ENCODE peak calls at places on chromosomes 5 and 9, in five cellular contexts. K, S, F, V and T are unnamed samples.

GRCh38 chr5:132260714-132261615 is 3.5 kb downstream of the PDLIM4 start:
- DNase-seq in V (peak; percentile 64), K (peak; percentile 61), F (no peak), S (no peak), T (no peak)

GRCh38 chr5:124007675-124008398 is 495.9 kb downstream of the CSNK1G3 start:
- DNase-seq in V (no peak), S (no peak), F (no peak), K (no peak), T (no peak)

GRCh38 chr5:120794121-120794520 is 330.0 kb downstream of the PRR16 start:
- DNase-seq in K (no peak), F (no peak), V (no peak), S (no peak), T (no peak)

GRCh38 chr9:15999422-16000339 is 446.8 kb downstream of the CCDC171 start:
- DNase-seq in V (no peak), K (no peak), F (no peak), S (peak; percentile 4), T (no peak)

GRCh38 chr9:86591472-86591871 is 237.3 kb upstream of the TUT7 start:
- DNase-seq in F (no peak), K (no peak), V (no peak), S (no peak), T (no peak)

GRCh38 chr5:83147593-83147992 is 70.2 kb downstream of the XRCC4 start:
- DNase-seq in S (no peak), K (no peak), V (no peak), F (no peak), T (no peak)

GRCh38 chr5:86999951-87000350 is 267.7 kb upstream of the RASA1 start:
- DNase-seq in S (no peak), K (no peak), F (no peak), V (no peak), T (no peak)

GRCh38 chr5:111447099-111447498 is 65.2 kb downstream of the STARD4 start:
- DNase-seq in F (no peak), V (no peak), K (no peak), S (no peak), T (no peak)

GRCh38 chr9:130847306-130848217 is 12.5 kb downstream of the ABL1 start:
- DNase-seq in S (peak; percentile 45), K (no peak), F (peak; percentile 43), V (no peak), T (no peak)

GRCh38 chr9:133950206-133950915 is 41.8 kb downstream of the VAV2 start:
- DNase-seq in K (no peak), F (no peak), S (no peak), V (no peak), T (no peak)

GRCh38 chr5:67255881-67256280 is 59.3 kb upstream of the CD180 start:
- DNase-seq in F (no peak), K (no peak), V (no peak), S (no peak), T (no peak)

GRCh38 chr5:113523168-113523567 is 9.7 kb downstream of the YTHDC2 start:
- DNase-seq in K (no peak), F (no peak), S (no peak), V (no peak), T (no peak)

GRCh38 chr9:132168347-132168746 is 6.5 kb downstream of the NTNG2 start:
- DNase-seq in K (no peak), F (no peak), S (peak; percentile 85), V (no peak), T (no peak)

GRCh38 chr9:131585375-131585774 is 40.1 kb downstream of the PRRT1B start:
- DNase-seq in V (no peak), S (no peak), F (no peak), K (no peak), T (no peak)

GRCh38 chr5:50749181-50749580 is 82.7 kb downstream of the PARP8 start:
- DNase-seq in K (no peak), S (no peak), F (no peak), V (no peak), T (no peak)

GRCh38 chr9:37575921-37576721 is at the start of gene FBXO10:
- DNase-seq in K (no peak), S (peak; percentile 91), V (no peak), F (no peak), T (peak; percentile 34)

GRCh38 chr5:73112359-73112758 is 8.0 kb upstream of the TMEM171 start:
- DNase-seq in K (no peak), V (no peak), S (no peak), F (no peak), T (no peak)

GRCh38 chr9:87816041-87816440 is 66.6 kb upstream of the SPATA31E1 start:
- DNase-seq in S (no peak), F (no peak), V (no peak), K (no peak), T (no peak)

GRCh38 chr5:175517824-175518450 is 39.6 kb downstream of the SFXN1 start:
- DNase-seq in F (no peak), V (peak; percentile 80), K (no peak), S (no peak), T (no peak)

GRCh38 chr5:159735749-159736660 is 180.3 kb upstream of the ADRA1B start:
- DNase-seq in K (no peak), V (no peak), F (no peak), S (no peak), T (no peak)

GRCh38 chr9:23117621-23118020 is 671.0 kb downstream of the DMRTA1 start:
- DNase-seq in S (no peak), K (no peak), F (no peak), V (no peak), T (no peak)

GRCh38 chr9:5850735-5851122 is 17.8 kb upstream of the ERMP1 start:
- DNase-seq in S (no peak), F (no peak), V (no peak), K (no peak), T (no peak)

GRCh38 chr5:112228672-112229071 is 190.4 kb downstream of the EPB41L4A start:
- DNase-seq in S (no peak), F (no peak), V (no peak), K (no peak), T (no peak)

GRCh38 chr9:129383005-129383414 is 204.9 kb upstream of the IER5L start:
- DNase-seq in K (no peak), V (no peak), F (no peak), S (peak; percentile 70), T (no peak)
- H2AFZ ChIP-seq in K (peak overlapping the region; percentile 87), V (no peak overlapping the region), F (no peak overlapping the region), S (no peak overlapping the region), T (no peak overlapping the region)

GRCh38 chr5:90871356-90871755 is 312.8 kb downstream of the ADGRV1 start:
- DNase-seq in K (no peak), S (no peak), F (no peak), V (no peak), T (no peak)

GRCh38 chr5:90874066-90874465 is 315.5 kb downstream of the ADGRV1 start:
- DNase-seq in V (no peak), F (no peak), K (no peak), S (no peak), T (no peak)

GRCh38 chr5:90876366-90876765 is 317.8 kb downstream of the ADGRV1 start:
- DNase-seq in S (no peak), K (no peak), F (peak; percentile 10), V (no peak), T (no peak)

GRCh38 chr5:90875456-90875855 is 316.9 kb downstream of the ADGRV1 start:
- DNase-seq in F (no peak), S (no peak), V (no peak), K (no peak), T (no peak)

DNA sequence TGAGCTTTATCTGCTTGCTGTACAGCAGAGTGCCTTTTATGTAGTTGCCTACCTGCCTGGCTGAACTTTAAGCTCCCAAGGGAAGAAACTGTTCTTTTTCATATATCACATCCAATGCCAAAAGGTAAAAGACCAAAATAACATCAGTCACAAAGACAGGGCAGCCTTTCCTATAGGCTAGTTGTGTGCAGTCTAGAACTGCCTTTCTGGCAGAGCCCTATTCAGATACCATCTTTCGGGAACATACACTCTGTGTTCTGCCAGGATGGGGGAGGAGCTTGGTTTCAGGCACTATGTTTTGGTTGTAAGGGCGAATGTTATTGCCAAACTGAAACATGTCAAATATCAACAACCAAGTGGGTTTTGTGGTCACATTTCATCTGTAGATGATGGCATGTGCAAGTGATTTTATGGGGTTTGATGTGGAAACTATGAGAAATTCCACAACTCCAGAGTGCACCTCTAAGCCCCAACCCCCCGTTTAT is 314.5 kb downstream of the ADGRV1 start:
- DNase-seq in K (no peak), F (no peak), V (no peak), S (no peak), T (no peak)
- TF ChIP-seq GABPA in K (no peak), F (no peak), V (no peak), S (no peak), T (no peak)

DNA sequence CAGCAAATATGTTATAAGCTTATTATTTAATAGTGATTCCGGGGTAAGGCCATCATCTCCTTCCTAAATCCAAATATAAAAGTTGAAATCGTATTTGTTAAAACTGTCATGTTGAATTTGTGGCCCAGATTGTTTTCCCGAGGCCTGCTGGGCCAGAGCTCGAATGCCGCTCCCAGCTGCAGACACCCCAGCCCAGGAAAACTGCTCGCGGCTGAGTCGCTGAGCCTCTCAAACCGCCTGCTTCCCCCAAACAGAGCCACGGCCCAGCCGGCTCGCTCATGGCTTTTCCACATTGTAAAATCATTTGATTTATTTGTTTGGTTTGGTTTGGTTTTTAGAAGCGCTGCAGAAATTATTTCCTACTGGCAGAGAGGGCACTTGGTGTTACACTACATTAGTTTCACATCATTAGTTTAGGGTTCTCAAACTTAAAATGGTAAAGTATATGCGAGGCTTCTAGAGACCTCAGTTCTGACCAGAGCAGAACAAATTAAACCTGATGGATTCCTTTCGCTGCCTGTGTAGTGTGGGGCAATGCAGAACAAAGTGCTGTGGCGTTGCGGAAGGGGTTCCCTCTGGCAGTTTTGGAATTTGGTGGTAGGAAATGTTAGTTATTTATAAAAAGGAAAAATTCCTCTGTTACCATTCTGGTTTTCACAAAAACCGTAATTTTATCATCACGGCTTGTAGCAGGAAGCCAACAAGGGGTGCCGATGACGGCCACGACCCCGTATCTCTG is 156.5 kb upstream of the PITX1 start:
- DNase-seq in F (no peak), S (no peak), K (no peak), V (no peak), T (no peak)
- H2AFZ ChIP-seq in F (peak overlapping the region; percentile 59), S (peak overlapping the region; percentile 63), K (no peak overlapping the region), V (peak overlapping the region; percentile 75), T (no peak overlapping the region)

DNA sequence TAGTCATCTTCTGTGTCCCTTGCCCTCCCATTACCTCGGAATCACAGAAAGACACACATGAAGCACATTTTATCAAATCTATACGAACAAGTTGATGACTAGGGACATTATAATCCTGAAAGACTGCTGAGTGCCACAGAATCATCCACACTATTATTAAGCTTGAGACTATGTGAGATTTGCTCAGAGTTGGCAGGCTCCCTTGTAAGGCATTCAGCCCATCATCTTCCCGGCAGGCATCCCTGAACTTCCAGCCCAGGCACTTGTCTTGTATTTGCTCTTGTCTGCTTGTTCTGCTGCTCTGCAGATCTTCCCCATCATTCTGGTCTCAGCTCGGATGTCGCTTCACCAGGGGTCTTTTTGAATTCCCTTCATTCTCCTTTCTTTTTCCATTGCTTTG is 102.3 kb upstream of the PRLR start:
- DNase-seq in S (no peak), V (no peak), K (no peak), F (no peak), T (no peak)
- TF ChIP-seq GABPA in S (no peak), V (no peak), K (no peak), F (no peak), T (no peak)

GRCh38 chr9:70588381-70588780 is 173.9 kb upstream of the KLF9 start:
- DNase-seq in S (no peak), K (no peak), F (no peak), V (no peak), T (no peak)
- H2AFZ ChIP-seq in S (no peak overlapping the region), K (no peak overlapping the region), F (no peak overlapping the region), V (no peak overlapping the region), T (no peak overlapping the region)

GRCh38 chr5:41043109-41043747 is 27.9 kb downstream of the MROH2B start:
- DNase-seq in K (no peak), V (no peak), F (no peak), S (no peak), T (no peak)
- TF ChIP-seq GABPA in K (no peak), V (no peak), F (no peak), S (no peak), T (no peak)

GRCh38 chr9:31314241-31314640 is 1070.2 kb upstream of the ACO1 start:
- DNase-seq in K (no peak), V (no peak), F (no peak), S (no peak), T (no peak)
- H2AFZ ChIP-seq in K (no peak overlapping the region), V (no peak overlapping the region), F (no peak overlapping the region), S (peak overlapping the region; percentile 47), T (no peak overlapping the region)